ENCODE peak calls at places on chromosomes 11 and 22, in ten cellular contexts. K, R, E, X, Z, D, Y, M, A and T are unnamed samples.

GRCh38 chr11:61737131-61737530 is 15.3 kb upstream of the MYRF start:
- DNase-seq in K (no peak), R (no peak), E (no peak), X (no peak), Z (no peak), D (peak), Y (no peak), M (no peak), A (no peak), T (no peak)

GRCh38 chr22:24059121-24059520 is 48.0 kb downstream of the CABIN1 start:
- DNase-seq in K (no peak), R (no peak), E (no peak), X (peak), Z (peak), D (no peak), Y (peak), M (no peak), A (peak), T (no peak)

GRCh38 chr11:133137270-133137669 is 395.0 kb downstream of the OPCML start:
- DNase-seq in K (no peak), R (no peak), E (no peak), X (no peak), Z (no peak), D (no peak), Y (no peak), M (no peak), A (no peak), T (no peak)

GRCh38 chr22:31124811-31125465 is 2.2 kb downstream of the INPP5J start:
- DNase-seq in K (no peak), R (no peak), E (peak), X (no peak), Z (no peak), D (no peak), Y (no peak), M (no peak), A (no peak), T (no peak)

GRCh38 chr11:13826505-13827278 is 135.8 kb upstream of the SPON1 start:
- DNase-seq in K (no peak), R (no peak), E (no peak), X (no peak), Z (no peak), D (no peak), Y (no peak), M (peak), A (peak), T (no peak)

GRCh38 chr11:86116996-86117705 is 48.3 kb upstream of the PICALM start:
- DNase-seq in K (no peak), R (no peak), E (no peak), X (peak), Z (no peak), D (no peak), Y (no peak), M (peak), A (peak), T (no peak)

GRCh38 chr11:12224537-12224893 is 114.1 kb downstream of the MICAL2 start:
- DNase-seq in K (peak), R (no peak), E (peak), X (peak), Z (peak), D (no peak), Y (no peak), M (peak), A (peak), T (no peak)

GRCh38 chr11:131154329-131154728 is 216.1 kb upstream of the NTM start:
- DNase-seq in K (no peak), R (no peak), E (no peak), X (no peak), Z (no peak), D (no peak), Y (no peak), M (no peak), A (no peak), T (no peak)

GRCh38 chr11:32090774-32091370 is at the start of gene RCN1:
- DNase-seq in K (peak), R (no peak), E (peak), X (peak), Z (peak), D (peak), Y (no peak), M (peak), A (peak), T (peak)

GRCh38 chr11:107711861-107712260 is at the start of gene SLN:
- DNase-seq in K (no peak), R (no peak), E (peak), X (no peak), Z (no peak), D (no peak), Y (no peak), M (no peak), A (no peak), T (no peak)

GRCh38 chr22:36332623-36333331 is 55.0 kb downstream of the MYH9 start:
- DNase-seq in K (no peak), R (no peak), E (no peak), X (peak), Z (no peak), D (no peak), Y (no peak), M (peak), A (peak), T (no peak)

GRCh38 chr22:44357962-44358553 is 45.3 kb upstream of the SHISAL1 start:
- DNase-seq in K (peak), R (no peak), E (peak), X (peak), Z (no peak), D (no peak), Y (no peak), M (no peak), A (peak), T (no peak)

GRCh38 chr11:120235024-120235628 is 4.8 kb upstream of the POU2F3 start:
- DNase-seq in K (no peak), R (peak), E (peak), X (peak), Z (peak), D (peak), Y (no peak), M (peak), A (no peak), T (no peak)

GRCh38 chr11:81870066-81870412 is 863.6 kb downstream of the FAM181B start:
- DNase-seq in K (no peak), R (no peak), E (no peak), X (no peak), Z (no peak), D (no peak), Y (no peak), M (no peak), A (no peak), T (no peak)

GRCh38 chr11:100687630-100688395 is 725 bp downstream of the ARHGAP42 start:
- DNase-seq in K (peak), R (peak), E (peak), X (peak), Z (peak), D (peak), Y (peak), M (peak), A (peak), T (no peak)

GRCh38 chr11:9853929-9854557 is 190.2 kb downstream of the SWAP70 start:
- DNase-seq in K (no peak), R (no peak), E (no peak), X (no peak), Z (no peak), D (no peak), Y (no peak), M (no peak), A (no peak), T (no peak)

GRCh38 chr22:36323855-36324331 is 63.9 kb downstream of the MYH9 start:
- DNase-seq in K (peak), R (no peak), E (no peak), X (peak), Z (no peak), D (no peak), Y (no peak), M (no peak), A (peak), T (no peak)

GRCh38 chr11:10455637-10456487 is 798 bp downstream of the AMPD3 start:
- DNase-seq in K (peak), R (peak), E (peak), X (peak), Z (peak), D (peak), Y (no peak), M (peak), A (peak), T (no peak)

GRCh38 chr22:32826537-32826936 is 25.0 kb downstream of the TIMP3 start:
- DNase-seq in K (no peak), R (no peak), E (no peak), X (no peak), Z (no peak), D (no peak), Y (no peak), M (no peak), A (no peak), T (no peak)

GRCh38 chr11:33515347-33515746 is 185.3 kb downstream of the C11orf91 start:
- DNase-seq in K (no peak), R (no peak), E (peak), X (peak), Z (no peak), D (no peak), Y (peak), M (peak), A (peak), T (no peak)

GRCh38 chr11:70483077-70483861 is 84.9 kb downstream of the CTTN start:
- DNase-seq in K (peak), R (peak), E (no peak), X (peak), Z (no peak), D (peak), Y (no peak), M (peak), A (peak), T (no peak)

GRCh38 chr22:47553436-47553835 is 791.0 kb downstream of the TBC1D22A start:
- DNase-seq in K (no peak), R (no peak), E (no peak), X (no peak), Z (no peak), D (no peak), Y (no peak), M (no peak), A (no peak), T (no peak)

GRCh38 chr22:44887941-44888366 is 121.9 kb downstream of the PHF21B start:
- DNase-seq in K (no peak), R (no peak), E (no peak), X (no peak), Z (no peak), D (no peak), Y (no peak), M (no peak), A (no peak), T (no peak)

GRCh38 chr11:14308114-14308896 is 50.7 kb downstream of the RRAS2 start:
- DNase-seq in K (no peak), R (peak), E (no peak), X (peak), Z (no peak), D (peak), Y (no peak), M (peak), A (peak), T (no peak)

GRCh38 chr11:3907590-3907989 is 52.1 kb downstream of the STIM1 start:
- DNase-seq in K (no peak), R (no peak), E (no peak), X (no peak), Z (no peak), D (no peak), Y (no peak), M (peak), A (no peak), T (no peak)

GRCh38 chr22:31491218-31491962 is 1.7 kb upstream of the EIF4ENIF1 start:
- DNase-seq in K (no peak), R (no peak), E (no peak), X (no peak), Z (no peak), D (peak), Y (no peak), M (no peak), A (no peak), T (no peak)

GRCh38 chr11:79431535-79431934 is 9.3 kb downstream of the TENM4 start:
- DNase-seq in K (no peak), R (no peak), E (no peak), X (peak), Z (no peak), D (no peak), Y (no peak), M (peak), A (peak), T (no peak)

GRCh38 chr11:110076388-110076965 is 16.7 kb upstream of the ZC3H12C start:
- DNase-seq in K (peak), R (no peak), E (no peak), X (no peak), Z (no peak), D (peak), Y (no peak), M (peak), A (no peak), T (no peak)

GRCh38 chr22:41830174-41830573 is 2.7 kb upstream of the SREBF2 start:
- DNase-seq in K (no peak), R (no peak), E (no peak), X (no peak), Z (no peak), D (no peak), Y (no peak), M (no peak), A (no peak), T (no peak)
- TF ChIP-seq CTCF in K (no peak), R (no peak), E (no peak), X (no peak), Z (no peak), D (peak), Y (no peak), M (no peak), A (no peak), T (no peak)

DNA sequence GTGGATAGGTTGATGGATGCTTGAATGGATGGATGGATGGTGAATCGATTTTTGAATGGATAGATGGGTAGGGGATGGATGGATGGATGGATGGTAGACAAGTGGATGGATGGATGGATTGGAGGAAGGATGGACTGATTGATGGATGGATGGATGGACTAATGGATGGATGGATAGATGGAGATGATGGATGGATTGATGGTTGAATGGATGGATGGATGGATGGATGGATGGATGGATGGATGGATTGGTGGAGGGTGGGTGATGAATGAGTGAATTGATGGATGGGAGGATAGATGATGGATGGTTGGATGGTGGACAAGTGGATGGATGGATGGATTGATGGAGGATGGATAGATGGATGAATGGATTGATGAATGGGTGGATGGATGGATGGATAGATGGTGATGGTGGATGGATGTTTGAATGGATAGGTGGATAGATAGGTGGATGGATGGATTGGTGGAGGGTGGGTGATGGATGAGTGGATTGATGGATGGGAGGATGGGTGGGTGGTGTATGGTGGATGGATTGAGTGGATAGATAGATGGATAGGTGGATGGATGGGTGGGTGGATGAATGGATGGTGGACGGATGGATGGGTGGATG is 1140.9 kb downstream of the BRD1 start:
- DNase-seq in K (no peak), R (no peak), E (no peak), X (no peak), Z (no peak), D (no peak), Y (no peak), M (no peak), A (no peak), T (no peak)
- TF ChIP-seq CTCF in K (no peak), R (no peak), E (no peak), X (no peak), Z (no peak), D (no peak), Y (no peak), M (no peak), A (no peak), T (no peak)

DNA sequence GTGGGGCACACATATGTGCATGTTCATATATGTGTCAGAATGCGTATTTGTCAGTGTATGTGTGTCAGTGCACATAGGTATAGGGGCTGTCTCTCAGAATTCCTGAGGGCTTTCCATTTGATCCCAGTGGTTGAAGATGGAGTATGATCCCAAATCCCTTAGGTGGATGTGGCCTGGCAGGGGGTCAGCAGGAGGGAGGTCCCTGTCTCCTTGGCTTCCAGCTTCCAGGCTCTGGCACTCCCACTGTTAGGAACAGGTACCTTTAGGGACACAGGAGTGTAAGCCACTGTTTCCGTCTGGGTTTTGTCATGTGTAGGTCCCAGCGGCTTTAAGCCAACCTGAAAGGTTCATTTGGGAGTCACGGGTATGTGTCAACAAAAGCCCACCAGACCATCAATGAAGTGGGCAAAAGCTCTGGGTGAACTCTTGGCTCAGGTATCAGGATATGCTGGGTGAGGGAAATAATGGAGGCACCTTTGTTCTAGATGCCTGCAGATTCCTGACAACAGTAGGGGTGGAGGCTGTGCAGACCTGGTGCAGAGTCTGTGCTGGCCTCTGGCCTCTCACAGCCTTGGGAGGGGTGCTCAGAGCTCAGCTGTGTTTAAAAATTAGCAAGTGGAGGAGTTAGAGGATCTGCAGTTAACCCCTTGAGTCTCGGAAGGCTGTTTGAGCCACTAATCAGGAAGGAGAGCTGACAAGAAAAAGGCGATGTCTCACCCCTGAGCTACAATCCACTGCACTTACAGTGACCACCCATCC is 9.0 kb downstream of the KCNQ1OT1 start:
- DNase-seq in K (no peak), R (no peak), E (peak), X (no peak), Z (no peak), D (peak), Y (no peak), M (no peak), A (no peak), T (no peak)
- TF ChIP-seq CTCF in K (no peak), R (no peak), E (no peak), X (no peak), Z (no peak), D (no peak), Y (no peak), M (no peak), A (no peak), T (no peak)

GRCh38 chr11:17594686-17595192 is 47.7 kb downstream of the OTOG start:
- DNase-seq in K (no peak), R (no peak), E (no peak), X (no peak), Z (no peak), D (no peak), Y (no peak), M (no peak), A (no peak), T (no peak)

GRCh38 chr11:17595526-17596309 is 48.7 kb downstream of the OTOG start:
- DNase-seq in K (no peak), R (no peak), E (no peak), X (no peak), Z (no peak), D (no peak), Y (no peak), M (no peak), A (no peak), T (no peak)

GRCh38 chr11:17596310-17596669 is 49.2 kb downstream of the OTOG start:
- DNase-seq in K (no peak), R (no peak), E (no peak), X (no peak), Z (no peak), D (no peak), Y (no peak), M (no peak), A (no peak), T (peak)

GRCh38 chr11:17591293-17591692 is 44.2 kb downstream of the OTOG start:
- DNase-seq in K (no peak), R (no peak), E (peak), X (no peak), Z (no peak), D (no peak), Y (no peak), M (no peak), A (no peak), T (no peak)

DNA sequence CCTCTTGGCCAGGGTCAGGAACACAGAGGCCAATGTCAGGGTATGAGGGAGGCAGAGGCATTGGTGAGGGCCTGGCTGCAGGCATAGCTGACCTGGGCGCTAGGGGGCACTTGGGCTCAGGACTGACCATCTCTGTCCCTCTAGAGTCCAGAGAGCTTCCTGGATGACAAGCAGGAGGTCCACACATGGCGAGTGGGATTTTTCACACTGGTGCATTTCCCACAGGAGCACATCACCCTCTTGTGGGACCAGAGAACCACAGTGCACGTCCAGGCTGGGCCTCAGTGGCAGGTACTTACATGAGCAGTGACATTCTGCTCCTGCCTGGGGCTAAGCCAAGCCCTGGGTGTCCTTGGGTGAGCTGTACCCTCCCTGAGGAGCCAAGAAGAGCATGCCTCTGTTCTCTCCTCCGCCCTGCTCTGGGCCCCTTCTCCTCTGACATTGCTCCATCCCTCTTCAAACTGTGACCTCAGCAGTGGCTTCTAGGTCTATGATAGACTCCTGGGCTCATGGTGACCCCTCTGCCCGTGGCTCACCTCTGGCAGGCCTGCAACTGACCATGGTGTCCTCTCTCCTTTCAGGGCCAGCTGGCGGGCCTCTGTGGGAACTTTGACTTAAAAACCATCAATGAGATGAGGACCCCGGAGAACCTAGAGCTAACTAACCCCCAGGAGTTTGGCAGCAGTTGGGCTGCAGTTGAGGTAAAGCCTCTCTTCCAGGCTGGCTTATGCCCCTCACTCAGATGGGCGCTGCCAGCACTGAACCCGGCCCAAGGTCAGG is 46.6 kb downstream of the OTOG start:
- DNase-seq in K (no peak), R (no peak), E (no peak), X (no peak), Z (no peak), D (no peak), Y (no peak), M (no peak), A (no peak), T (no peak)
- TF ChIP-seq CTCF in K (no peak), R (no peak), E (no peak), X (no peak), Z (no peak), D (no peak), Y (no peak), M (no peak), A (no peak), T (no peak)